ENCODE peak calls at places on chromosome X, in six cellular contexts. One of them, this sample, is unnamed.

GRCh38 chrX:123513585-123514278 is 219.1 kb downstream of the THOC2 start:
- DNase-seq in stimulated activated CD4-positive, alpha-beta T cell treated with anti-CD3 and anti-CD28 coated beads, Interleukin-1b, Interleukin-23, amount 100 ng/mL, for 48 hours: no peak
- DNase-seq in epithelial cell of esophagus: no peak
- DNase-seq in effector memory CD8-positive, alpha-beta T cell: no peak
- DNase-seq in HT-29: peak; percentile 29
- DNase-seq in COR-L47: no peak
- DNase-seq in this sample: no peak

GRCh38 chrX:15465896-15466651 is 27.1 kb downstream of the PIR start:
- DNase-seq in stimulated activated CD4-positive, alpha-beta T cell treated with anti-CD3 and anti-CD28 coated beads, Interleukin-1b, Interleukin-23, amount 100 ng/mL, for 48 hours: no peak
- DNase-seq in epithelial cell of esophagus: no peak
- DNase-seq in effector memory CD8-positive, alpha-beta T cell: no peak
- DNase-seq in HT-29: no peak
- DNase-seq in COR-L47: no peak
- DNase-seq in this sample: no peak

GRCh38 chrX:120791013-120791643 is 84.5 kb downstream of the CT47B1 start:
- DNase-seq in stimulated activated CD4-positive, alpha-beta T cell treated with anti-CD3 and anti-CD28 coated beads, Interleukin-1b, Interleukin-23, amount 100 ng/mL, for 48 hours: no peak
- DNase-seq in epithelial cell of esophagus: peak; percentile 47
- DNase-seq in effector memory CD8-positive, alpha-beta T cell: no peak
- DNase-seq in HT-29: peak; percentile 22
- DNase-seq in COR-L47: no peak
- DNase-seq in this sample: peak; percentile 35

GRCh38 chrX:82912401-82912800 is 595.7 kb upstream of the POU3F4 start:
- DNase-seq in stimulated activated CD4-positive, alpha-beta T cell treated with anti-CD3 and anti-CD28 coated beads, Interleukin-1b, Interleukin-23, amount 100 ng/mL, for 48 hours: no peak
- DNase-seq in epithelial cell of esophagus: no peak
- DNase-seq in effector memory CD8-positive, alpha-beta T cell: no peak
- DNase-seq in HT-29: no peak
- DNase-seq in COR-L47: no peak
- DNase-seq in this sample: no peak

GRCh38 chrX:33273521-33273920 is 62.2 kb upstream of the DMD start:
- DNase-seq in stimulated activated CD4-positive, alpha-beta T cell treated with anti-CD3 and anti-CD28 coated beads, Interleukin-1b, Interleukin-23, amount 100 ng/mL, for 48 hours: no peak
- DNase-seq in epithelial cell of esophagus: peak; percentile 49
- DNase-seq in effector memory CD8-positive, alpha-beta T cell: no peak
- DNase-seq in HT-29: no peak
- DNase-seq in COR-L47: no peak
- DNase-seq in this sample: no peak

GRCh38 chrX:51737062-51737461 is 6.2 kb upstream of the GSPT2 start:
- DNase-seq in stimulated activated CD4-positive, alpha-beta T cell treated with anti-CD3 and anti-CD28 coated beads, Interleukin-1b, Interleukin-23, amount 100 ng/mL, for 48 hours: no peak
- DNase-seq in epithelial cell of esophagus: no peak
- DNase-seq in effector memory CD8-positive, alpha-beta T cell: no peak
- DNase-seq in HT-29: no peak
- DNase-seq in COR-L47: no peak
- DNase-seq in this sample: no peak

GRCh38 chrX:138745215-138745614 is 33.7 kb upstream of the FGF13 start:
- DNase-seq in stimulated activated CD4-positive, alpha-beta T cell treated with anti-CD3 and anti-CD28 coated beads, Interleukin-1b, Interleukin-23, amount 100 ng/mL, for 48 hours: peak; percentile 1
- DNase-seq in epithelial cell of esophagus: peak; percentile 55
- DNase-seq in effector memory CD8-positive, alpha-beta T cell: no peak
- DNase-seq in HT-29: peak; percentile 69
- DNase-seq in COR-L47: peak; percentile 0
- DNase-seq in this sample: no peak

GRCh38 chrX:98398542-98398941 is 1514.8 kb downstream of the RPA4 start:
- DNase-seq in stimulated activated CD4-positive, alpha-beta T cell treated with anti-CD3 and anti-CD28 coated beads, Interleukin-1b, Interleukin-23, amount 100 ng/mL, for 48 hours: no peak
- DNase-seq in epithelial cell of esophagus: peak; percentile 0
- DNase-seq in effector memory CD8-positive, alpha-beta T cell: no peak
- DNase-seq in HT-29: no peak
- DNase-seq in COR-L47: no peak
- DNase-seq in this sample: no peak

GRCh38 chrX:78388663-78389062 is 61.3 kb upstream of the CYSLTR1 start:
- DNase-seq in stimulated activated CD4-positive, alpha-beta T cell treated with anti-CD3 and anti-CD28 coated beads, Interleukin-1b, Interleukin-23, amount 100 ng/mL, for 48 hours: no peak
- DNase-seq in epithelial cell of esophagus: no peak
- DNase-seq in effector memory CD8-positive, alpha-beta T cell: no peak
- DNase-seq in HT-29: no peak
- DNase-seq in COR-L47: no peak
- DNase-seq in this sample: no peak

GRCh38 chrX:67545772-67546495 is 2.1 kb downstream of the AR start:
- DNase-seq in stimulated activated CD4-positive, alpha-beta T cell treated with anti-CD3 and anti-CD28 coated beads, Interleukin-1b, Interleukin-23, amount 100 ng/mL, for 48 hours: no peak
- DNase-seq in epithelial cell of esophagus: peak; percentile 11
- DNase-seq in effector memory CD8-positive, alpha-beta T cell: no peak
- DNase-seq in HT-29: no peak
- DNase-seq in COR-L47: no peak
- DNase-seq in this sample: no peak

GRCh38 chrX:28625223-28625622 is 38.0 kb downstream of the IL1RAPL1 start:
- DNase-seq in stimulated activated CD4-positive, alpha-beta T cell treated with anti-CD3 and anti-CD28 coated beads, Interleukin-1b, Interleukin-23, amount 100 ng/mL, for 48 hours: no peak
- DNase-seq in epithelial cell of esophagus: no peak
- DNase-seq in effector memory CD8-positive, alpha-beta T cell: no peak
- DNase-seq in HT-29: no peak
- DNase-seq in COR-L47: peak; percentile 29
- DNase-seq in this sample: no peak

GRCh38 chrX:105664243-105664642 is 158.1 kb upstream of the NRK start:
- DNase-seq in stimulated activated CD4-positive, alpha-beta T cell treated with anti-CD3 and anti-CD28 coated beads, Interleukin-1b, Interleukin-23, amount 100 ng/mL, for 48 hours: no peak
- DNase-seq in epithelial cell of esophagus: no peak
- DNase-seq in effector memory CD8-positive, alpha-beta T cell: no peak
- DNase-seq in HT-29: no peak
- DNase-seq in COR-L47: no peak
- DNase-seq in this sample: no peak

GRCh38 chrX:12138366-12139313 is at the start of gene FRMPD4:
- DNase-seq in stimulated activated CD4-positive, alpha-beta T cell treated with anti-CD3 and anti-CD28 coated beads, Interleukin-1b, Interleukin-23, amount 100 ng/mL, for 48 hours: no peak
- DNase-seq in epithelial cell of esophagus: peak; percentile 8
- DNase-seq in effector memory CD8-positive, alpha-beta T cell: no peak
- DNase-seq in HT-29: no peak
- DNase-seq in COR-L47: peak; percentile 38
- DNase-seq in this sample: no peak

GRCh38 chrX:63686878-63687714 is 97.9 kb downstream of the ARHGEF9 start:
- DNase-seq in stimulated activated CD4-positive, alpha-beta T cell treated with anti-CD3 and anti-CD28 coated beads, Interleukin-1b, Interleukin-23, amount 100 ng/mL, for 48 hours: no peak
- DNase-seq in epithelial cell of esophagus: peak; percentile 41
- DNase-seq in effector memory CD8-positive, alpha-beta T cell: no peak
- DNase-seq in HT-29: peak; percentile 70
- DNase-seq in COR-L47: no peak
- DNase-seq in this sample: no peak

GRCh38 chrX:51795136-51795535 is 51.9 kb downstream of the GSPT2 start:
- DNase-seq in stimulated activated CD4-positive, alpha-beta T cell treated with anti-CD3 and anti-CD28 coated beads, Interleukin-1b, Interleukin-23, amount 100 ng/mL, for 48 hours: no peak
- DNase-seq in epithelial cell of esophagus: no peak
- DNase-seq in effector memory CD8-positive, alpha-beta T cell: no peak
- DNase-seq in HT-29: no peak
- DNase-seq in COR-L47: no peak
- DNase-seq in this sample: no peak

GRCh38 chrX:11759461-11760311 is 1.6 kb downstream of the MSL3 start:
- DNase-seq in stimulated activated CD4-positive, alpha-beta T cell treated with anti-CD3 and anti-CD28 coated beads, Interleukin-1b, Interleukin-23, amount 100 ng/mL, for 48 hours: peak; percentile 69
- DNase-seq in epithelial cell of esophagus: peak; percentile 90
- DNase-seq in effector memory CD8-positive, alpha-beta T cell: peak; percentile 56
- DNase-seq in HT-29: peak; percentile 85
- DNase-seq in COR-L47: peak; percentile 73
- DNase-seq in this sample: peak; percentile 81

GRCh38 chrX:44223150-44223549 is 120.3 kb downstream of the EFHC2 start:
- DNase-seq in stimulated activated CD4-positive, alpha-beta T cell treated with anti-CD3 and anti-CD28 coated beads, Interleukin-1b, Interleukin-23, amount 100 ng/mL, for 48 hours: no peak
- DNase-seq in epithelial cell of esophagus: peak; percentile 81
- DNase-seq in effector memory CD8-positive, alpha-beta T cell: no peak
- DNase-seq in HT-29: peak; percentile 77
- DNase-seq in COR-L47: no peak
- DNase-seq in this sample: no peak

GRCh38 chrX:155535866-155536265 is 76.9 kb downstream of the TMLHE start:
- DNase-seq in stimulated activated CD4-positive, alpha-beta T cell treated with anti-CD3 and anti-CD28 coated beads, Interleukin-1b, Interleukin-23, amount 100 ng/mL, for 48 hours: no peak
- DNase-seq in epithelial cell of esophagus: peak; percentile 64
- DNase-seq in effector memory CD8-positive, alpha-beta T cell: no peak
- DNase-seq in HT-29: no peak
- DNase-seq in COR-L47: no peak
- DNase-seq in this sample: no peak

GRCh38 chrX:132127748-132128147 is at the start of gene FRMD7:
- DNase-seq in stimulated activated CD4-positive, alpha-beta T cell treated with anti-CD3 and anti-CD28 coated beads, Interleukin-1b, Interleukin-23, amount 100 ng/mL, for 48 hours: no peak
- DNase-seq in epithelial cell of esophagus: no peak
- DNase-seq in effector memory CD8-positive, alpha-beta T cell: no peak
- DNase-seq in HT-29: no peak
- DNase-seq in COR-L47: no peak
- DNase-seq in this sample: no peak

GRCh38 chrX:153412746-153413720 is 1.8 kb downstream of the ZFP92 start:
- DNase-seq in stimulated activated CD4-positive, alpha-beta T cell treated with anti-CD3 and anti-CD28 coated beads, Interleukin-1b, Interleukin-23, amount 100 ng/mL, for 48 hours: no peak
- DNase-seq in epithelial cell of esophagus: no peak
- DNase-seq in effector memory CD8-positive, alpha-beta T cell: no peak
- DNase-seq in HT-29: peak; percentile 6
- DNase-seq in COR-L47: no peak
- DNase-seq in this sample: no peak

GRCh38 chrX:137916090-137916746 is 350.3 kb downstream of the ZIC3 start:
- DNase-seq in stimulated activated CD4-positive, alpha-beta T cell treated with anti-CD3 and anti-CD28 coated beads, Interleukin-1b, Interleukin-23, amount 100 ng/mL, for 48 hours: no peak
- DNase-seq in epithelial cell of esophagus: no peak
- DNase-seq in effector memory CD8-positive, alpha-beta T cell: no peak
- DNase-seq in HT-29: no peak
- DNase-seq in COR-L47: no peak
- DNase-seq in this sample: no peak

GRCh38 chrX:14050704-14051103 is 21.0 kb upstream of the GEMIN8 start:
- DNase-seq in stimulated activated CD4-positive, alpha-beta T cell treated with anti-CD3 and anti-CD28 coated beads, Interleukin-1b, Interleukin-23, amount 100 ng/mL, for 48 hours: no peak
- DNase-seq in epithelial cell of esophagus: no peak
- DNase-seq in effector memory CD8-positive, alpha-beta T cell: no peak
- DNase-seq in HT-29: no peak
- DNase-seq in COR-L47: no peak
- DNase-seq in this sample: no peak

GRCh38 chrX:9163153-9163790 is 129.3 kb upstream of the FAM9B start:
- DNase-seq in stimulated activated CD4-positive, alpha-beta T cell treated with anti-CD3 and anti-CD28 coated beads, Interleukin-1b, Interleukin-23, amount 100 ng/mL, for 48 hours: no peak
- DNase-seq in epithelial cell of esophagus: peak; percentile 10
- DNase-seq in effector memory CD8-positive, alpha-beta T cell: no peak
- DNase-seq in HT-29: peak; percentile 4
- DNase-seq in COR-L47: peak; percentile 83
- DNase-seq in this sample: no peak

GRCh38 chrX:109827772-109828171 is 94.7 kb upstream of the ACSL4 start:
- DNase-seq in stimulated activated CD4-positive, alpha-beta T cell treated with anti-CD3 and anti-CD28 coated beads, Interleukin-1b, Interleukin-23, amount 100 ng/mL, for 48 hours: no peak
- DNase-seq in epithelial cell of esophagus: no peak
- DNase-seq in effector memory CD8-positive, alpha-beta T cell: no peak
- DNase-seq in HT-29: no peak
- DNase-seq in COR-L47: no peak
- DNase-seq in this sample: no peak

GRCh38 chrX:54798137-54798536 is at the start of gene ITIH6:
- DNase-seq in stimulated activated CD4-positive, alpha-beta T cell treated with anti-CD3 and anti-CD28 coated beads, Interleukin-1b, Interleukin-23, amount 100 ng/mL, for 48 hours: no peak
- DNase-seq in epithelial cell of esophagus: no peak
- DNase-seq in effector memory CD8-positive, alpha-beta T cell: no peak
- DNase-seq in HT-29: no peak
- DNase-seq in COR-L47: no peak
- DNase-seq in this sample: no peak

GRCh38 chrX:15750611-15751159 is 12.6 kb downstream of the CA5B start:
- DNase-seq in stimulated activated CD4-positive, alpha-beta T cell treated with anti-CD3 and anti-CD28 coated beads, Interleukin-1b, Interleukin-23, amount 100 ng/mL, for 48 hours: no peak
- DNase-seq in epithelial cell of esophagus: no peak
- DNase-seq in effector memory CD8-positive, alpha-beta T cell: no peak
- DNase-seq in HT-29: no peak
- DNase-seq in COR-L47: no peak
- DNase-seq in this sample: no peak

GRCh38 chrX:136710324-136710951 is 62.5 kb downstream of the CD40LG start:
- DNase-seq in stimulated activated CD4-positive, alpha-beta T cell treated with anti-CD3 and anti-CD28 coated beads, Interleukin-1b, Interleukin-23, amount 100 ng/mL, for 48 hours: peak; percentile 20
- DNase-seq in epithelial cell of esophagus: peak; percentile 52
- DNase-seq in effector memory CD8-positive, alpha-beta T cell: no peak
- DNase-seq in HT-29: no peak
- DNase-seq in COR-L47: no peak
- DNase-seq in this sample: no peak

GRCh38 chrX:133191739-133192039 is 26.5 kb downstream of the TFDP3 start:
- DNase-seq in stimulated activated CD4-positive, alpha-beta T cell treated with anti-CD3 and anti-CD28 coated beads, Interleukin-1b, Interleukin-23, amount 100 ng/mL, for 48 hours: no peak
- DNase-seq in epithelial cell of esophagus: no peak
- DNase-seq in effector memory CD8-positive, alpha-beta T cell: no peak
- DNase-seq in HT-29: no peak
- DNase-seq in COR-L47: no peak
- DNase-seq in this sample: no peak

GRCh38 chrX:110743679-110744340 is 51.8 kb downstream of the CHRDL1 start:
- DNase-seq in stimulated activated CD4-positive, alpha-beta T cell treated with anti-CD3 and anti-CD28 coated beads, Interleukin-1b, Interleukin-23, amount 100 ng/mL, for 48 hours: no peak
- DNase-seq in epithelial cell of esophagus: peak; percentile 0
- DNase-seq in effector memory CD8-positive, alpha-beta T cell: no peak
- DNase-seq in HT-29: no peak
- DNase-seq in COR-L47: no peak
- DNase-seq in this sample: no peak

GRCh38 chrX:154014429-154015380 is 5.0 kb downstream of the IRAK1 start:
- DNase-seq in stimulated activated CD4-positive, alpha-beta T cell treated with anti-CD3 and anti-CD28 coated beads, Interleukin-1b, Interleukin-23, amount 100 ng/mL, for 48 hours: no peak
- DNase-seq in epithelial cell of esophagus: no peak
- DNase-seq in effector memory CD8-positive, alpha-beta T cell: no peak
- DNase-seq in HT-29: no peak
- DNase-seq in COR-L47: no peak
- DNase-seq in this sample: no peak